ENCODE peak calls at places on chromosome 4, in eight cellular contexts. X, T, U, L, S, C, E and H are unnamed samples.

GRCh38 chr4:34371676-34372075 is 1872.6 kb downstream of the ARAP2 start:
- DNase-seq in X (no peak), T (no peak), U (no peak), L (no peak), S (no peak), C (no peak), E (no peak), H (no peak)

GRCh38 chr4:155587766-155588165 is 78.9 kb upstream of the GUCY1A1 start:
- DNase-seq in X (no peak), T (no peak), U (no peak), L (no peak), S (no peak), C (no peak), E (no peak), H (no peak)

GRCh38 chr4:175394213-175394612 is 417.9 kb downstream of the GPM6A start:
- DNase-seq in X (no peak), T (no peak), U (no peak), L (no peak), S (no peak), C (no peak), E (no peak), H (no peak)

GRCh38 chr4:159382875-159383568 is 280.1 kb downstream of the RAPGEF2 start:
- DNase-seq in X (no peak), T (no peak), U (no peak), L (no peak), S (no peak), C (no peak), E (no peak), H (no peak)

GRCh38 chr4:1981251-1982055 is 27.3 kb downstream of the NELFA start:
- DNase-seq in X (no peak), T (no peak), U (no peak), L (peak), S (no peak), C (no peak), E (no peak), H (peak)

GRCh38 chr4:109962401-109962800 is 49.7 kb downstream of the EGF start:
- DNase-seq in X (no peak), T (no peak), U (no peak), L (no peak), S (no peak), C (no peak), E (no peak), H (no peak)

GRCh38 chr4:147052361-147052760 is 106.7 kb upstream of the TTC29 start:
- DNase-seq in X (no peak), T (no peak), U (no peak), L (no peak), S (no peak), C (no peak), E (no peak), H (no peak)

GRCh38 chr4:184756399-184756798 is 22.5 kb upstream of the CENPU start:
- DNase-seq in X (no peak), T (no peak), U (no peak), L (no peak), S (no peak), C (no peak), E (no peak), H (no peak)

GRCh38 chr4:110631582-110632505 is 9.0 kb upstream of the PITX2 start:
- DNase-seq in X (peak), T (no peak), U (no peak), L (peak), S (no peak), C (no peak), E (peak), H (no peak)

GRCh38 chr4:140243345-140243753 is 89.4 kb upstream of the MAML3 start:
- DNase-seq in X (no peak), T (no peak), U (no peak), L (no peak), S (no peak), C (peak), E (peak), H (peak)

GRCh38 chr4:41174444-41174843 is 39.9 kb downstream of the APBB2 start:
- DNase-seq in X (no peak), T (no peak), U (no peak), L (peak), S (no peak), C (no peak), E (no peak), H (no peak)

GRCh38 chr4:75634951-75635350 is 4.6 kb upstream of the CDKL2 start:
- DNase-seq in X (no peak), T (no peak), U (no peak), L (peak), S (no peak), C (no peak), E (no peak), H (no peak)

GRCh38 chr4:51836531-51836930 is 6.4 kb upstream of the DCUN1D4 start:
- DNase-seq in X (no peak), T (no peak), U (no peak), L (peak), S (no peak), C (no peak), E (no peak), H (peak)

GRCh38 chr4:22417408-22417807 is 98.5 kb downstream of the ADGRA3 start:
- DNase-seq in X (no peak), T (no peak), U (no peak), L (no peak), S (no peak), C (no peak), E (no peak), H (no peak)

GRCh38 chr4:89617256-89617655 is 219.7 kb downstream of the SNCA start:
- DNase-seq in X (no peak), T (no peak), U (no peak), L (no peak), S (no peak), C (no peak), E (no peak), H (no peak)

GRCh38 chr4:145760961-145761929 is 81.3 kb downstream of the C4orf51 start:
- DNase-seq in X (no peak), T (no peak), U (no peak), L (no peak), S (no peak), C (no peak), E (no peak), H (no peak)

GRCh38 chr4:105050896-105051295 is 95.8 kb upstream of the TET2 start:
- DNase-seq in X (no peak), T (no peak), U (no peak), L (no peak), S (no peak), C (no peak), E (no peak), H (peak)

GRCh38 chr4:107689912-107690587 is 30.0 kb downstream of the PAPSS1 start:
- DNase-seq in X (no peak), T (no peak), U (no peak), L (peak), S (no peak), C (no peak), E (no peak), H (peak)

GRCh38 chr4:136650541-136651277 is 881.6 kb downstream of the PCDH18 start:
- DNase-seq in X (no peak), T (no peak), U (no peak), L (peak), S (peak), C (no peak), E (no peak), H (peak)

GRCh38 chr4:142565771-142566170 is 280.3 kb downstream of the INPP4B start:
- DNase-seq in X (no peak), T (no peak), U (no peak), L (no peak), S (peak), C (peak), E (no peak), H (no peak)

GRCh38 chr4:38385286-38386010 is 278.6 kb upstream of the KLF3 start:
- DNase-seq in X (no peak), T (no peak), U (no peak), L (no peak), S (no peak), C (no peak), E (no peak), H (no peak)

GRCh38 chr4:183130328-183131155 is 31.5 kb downstream of the WWC2 start:
- DNase-seq in X (no peak), T (no peak), U (no peak), L (peak), S (no peak), C (no peak), E (no peak), H (peak)

GRCh38 chr4:177080388-177080787 is 229.3 kb upstream of the NEIL3 start:
- DNase-seq in X (no peak), T (no peak), U (no peak), L (no peak), S (no peak), C (no peak), E (no peak), H (no peak)